ENCODE peak calls at places on chromosomes 2 and 18, in seven cellular contexts. One of them, this sample, is unnamed.

GRCh38 chr2:178418426-178418825 is 32.5 kb downstream of the PRKRA start:
- DNase-seq in PC-9: no peak
- DNase-seq in HCT116: no peak
- DNase-seq in transverse colon: no peak
- DNase-seq in cardiac muscle cell: no peak
- DNase-seq in sigmoid colon: no peak
- DNase-seq in spleen: no peak
- DNase-seq in this sample: no peak

GRCh38 chr2:95231723-95232122 is 24.4 kb downstream of the ZNF892 start:
- DNase-seq in PC-9: peak; percentile 80
- DNase-seq in HCT116: peak; percentile 66
- DNase-seq in transverse colon: peak; percentile 69
- DNase-seq in cardiac muscle cell: peak; percentile 58
- DNase-seq in sigmoid colon: no peak
- DNase-seq in spleen: no peak
- DNase-seq in this sample: no peak

GRCh38 chr2:233116946-233117345 is 56.8 kb downstream of the INPP5D start:
- DNase-seq in PC-9: no peak
- DNase-seq in HCT116: no peak
- DNase-seq in transverse colon: no peak
- DNase-seq in cardiac muscle cell: no peak
- DNase-seq in sigmoid colon: no peak
- DNase-seq in spleen: peak; percentile 79
- DNase-seq in this sample: no peak

GRCh38 chr2:18232731-18233438 is 327.6 kb downstream of the RDH14 start:
- DNase-seq in PC-9: no peak
- DNase-seq in HCT116: no peak
- DNase-seq in transverse colon: no peak
- DNase-seq in cardiac muscle cell: no peak
- DNase-seq in sigmoid colon: no peak
- DNase-seq in spleen: no peak
- DNase-seq in this sample: no peak

GRCh38 chr2:160207804-160208661 is 8.0 kb upstream of the ITGB6 start:
- DNase-seq in PC-9: peak; percentile 89
- DNase-seq in HCT116: peak; percentile 86
- DNase-seq in transverse colon: peak; percentile 88
- DNase-seq in cardiac muscle cell: no peak
- DNase-seq in sigmoid colon: peak; percentile 85
- DNase-seq in spleen: peak; percentile 82
- DNase-seq in this sample: no peak

GRCh38 chr2:208502288-208502687 is 95.7 kb downstream of the PTH2R start:
- DNase-seq in PC-9: no peak
- DNase-seq in HCT116: no peak
- DNase-seq in transverse colon: no peak
- DNase-seq in cardiac muscle cell: no peak
- DNase-seq in sigmoid colon: no peak
- DNase-seq in spleen: no peak
- DNase-seq in this sample: no peak

GRCh38 chr18:4987452-4988405 is 209.3 kb downstream of the AKAIN1 start:
- DNase-seq in PC-9: no peak
- DNase-seq in HCT116: no peak
- DNase-seq in transverse colon: no peak
- DNase-seq in cardiac muscle cell: no peak
- DNase-seq in sigmoid colon: no peak
- DNase-seq in spleen: no peak
- DNase-seq in this sample: no peak

GRCh38 chr2:200356794-200357472 is 50.4 kb downstream of the SPATS2L start:
- DNase-seq in PC-9: no peak
- DNase-seq in HCT116: no peak
- DNase-seq in transverse colon: no peak
- DNase-seq in cardiac muscle cell: no peak
- DNase-seq in sigmoid colon: no peak
- DNase-seq in spleen: no peak
- DNase-seq in this sample: no peak

GRCh38 chr18:69854455-69854854 is 93.2 kb downstream of the CD226 start:
- DNase-seq in PC-9: no peak
- DNase-seq in HCT116: no peak
- DNase-seq in transverse colon: no peak
- DNase-seq in cardiac muscle cell: no peak
- DNase-seq in sigmoid colon: no peak
- DNase-seq in spleen: no peak
- DNase-seq in this sample: no peak

GRCh38 chr2:24819442-24820174 is 26.4 kb downstream of the CENPO start:
- DNase-seq in PC-9: no peak
- DNase-seq in HCT116: no peak
- DNase-seq in transverse colon: no peak
- DNase-seq in cardiac muscle cell: no peak
- DNase-seq in sigmoid colon: peak; percentile 52
- DNase-seq in spleen: peak; percentile 67
- DNase-seq in this sample: no peak

GRCh38 chr2:7014201-7014640 is 97.0 kb downstream of the RNF144A start:
- DNase-seq in PC-9: no peak
- DNase-seq in HCT116: peak; percentile 18
- DNase-seq in transverse colon: peak; percentile 41
- DNase-seq in cardiac muscle cell: peak; percentile 29
- DNase-seq in sigmoid colon: no peak
- DNase-seq in spleen: peak; percentile 67
- DNase-seq in this sample: no peak

GRCh38 chr2:200810252-200810650 is 1.5 kb upstream of the BZW1 start:
- DNase-seq in PC-9: no peak
- DNase-seq in HCT116: no peak
- DNase-seq in transverse colon: no peak
- DNase-seq in cardiac muscle cell: no peak
- DNase-seq in sigmoid colon: no peak
- DNase-seq in spleen: no peak
- DNase-seq in this sample: no peak

GRCh38 chr2:98269274-98269673 is 77.0 kb upstream of the CNGA3 start:
- DNase-seq in PC-9: peak; percentile 21
- DNase-seq in HCT116: peak; percentile 64
- DNase-seq in transverse colon: no peak
- DNase-seq in cardiac muscle cell: peak; percentile 69
- DNase-seq in sigmoid colon: no peak
- DNase-seq in spleen: no peak
- DNase-seq in this sample: no peak

GRCh38 chr2:16091576-16092282 is 151.4 kb downstream of the MYCN start:
- DNase-seq in PC-9: no peak
- DNase-seq in HCT116: no peak
- DNase-seq in transverse colon: no peak
- DNase-seq in cardiac muscle cell: no peak
- DNase-seq in sigmoid colon: no peak
- DNase-seq in spleen: no peak
- DNase-seq in this sample: no peak

GRCh38 chr18:44821924-44822323 is 141.2 kb downstream of the SETBP1 start:
- DNase-seq in PC-9: no peak
- DNase-seq in HCT116: no peak
- DNase-seq in transverse colon: no peak
- DNase-seq in cardiac muscle cell: no peak
- DNase-seq in sigmoid colon: no peak
- DNase-seq in spleen: no peak
- DNase-seq in this sample: no peak

GRCh38 chr2:47218066-47218581 is 63.0 kb upstream of the STPG4 start:
- DNase-seq in PC-9: peak; percentile 73
- DNase-seq in HCT116: no peak
- DNase-seq in transverse colon: peak; percentile 79
- DNase-seq in cardiac muscle cell: no peak
- DNase-seq in sigmoid colon: peak; percentile 90
- DNase-seq in spleen: no peak
- DNase-seq in this sample: no peak

GRCh38 chr18:8139971-8140406 is 469.2 kb upstream of the RAB12 start:
- DNase-seq in PC-9: no peak
- DNase-seq in HCT116: no peak
- DNase-seq in transverse colon: no peak
- DNase-seq in cardiac muscle cell: no peak
- DNase-seq in sigmoid colon: peak; percentile 68
- DNase-seq in spleen: no peak
- DNase-seq in this sample: no peak

GRCh38 chr18:74412106-74412880 is 44.8 kb downstream of the DIPK1C start:
- DNase-seq in PC-9: no peak
- DNase-seq in HCT116: no peak
- DNase-seq in transverse colon: no peak
- DNase-seq in cardiac muscle cell: no peak
- DNase-seq in sigmoid colon: no peak
- DNase-seq in spleen: no peak
- DNase-seq in this sample: no peak

GRCh38 chr2:11592671-11593574 is 59.1 kb downstream of the GREB1 start:
- DNase-seq in PC-9: no peak
- DNase-seq in HCT116: no peak
- DNase-seq in transverse colon: no peak
- DNase-seq in cardiac muscle cell: no peak
- DNase-seq in sigmoid colon: no peak
- DNase-seq in spleen: no peak
- DNase-seq in this sample: no peak

GRCh38 chr18:40058811-40059570 is 1896.0 kb upstream of the PIK3C3 start:
- DNase-seq in PC-9: no peak
- DNase-seq in HCT116: no peak
- DNase-seq in transverse colon: no peak
- DNase-seq in cardiac muscle cell: no peak
- DNase-seq in sigmoid colon: no peak
- DNase-seq in spleen: no peak
- DNase-seq in this sample: no peak

GRCh38 chr2:9422321-9423099 is 818 bp downstream of the ITGB1BP1 start:
- DNase-seq in PC-9: peak; percentile 12
- DNase-seq in HCT116: peak; percentile 18
- DNase-seq in transverse colon: peak; percentile 45
- DNase-seq in cardiac muscle cell: peak; percentile 23
- DNase-seq in sigmoid colon: peak; percentile 72
- DNase-seq in spleen: peak; percentile 85
- DNase-seq in this sample: peak; percentile 30
- TF ChIP-seq CTCF in PC-9: no peak
- TF ChIP-seq CTCF in HCT116: no peak
- TF ChIP-seq CTCF in transverse colon: no peak
- TF ChIP-seq CTCF in cardiac muscle cell: peak; percentile 5
- TF ChIP-seq CTCF in sigmoid colon: no peak
- TF ChIP-seq CTCF in spleen: no peak
- TF ChIP-seq CTCF in this sample: no peak

DNA sequence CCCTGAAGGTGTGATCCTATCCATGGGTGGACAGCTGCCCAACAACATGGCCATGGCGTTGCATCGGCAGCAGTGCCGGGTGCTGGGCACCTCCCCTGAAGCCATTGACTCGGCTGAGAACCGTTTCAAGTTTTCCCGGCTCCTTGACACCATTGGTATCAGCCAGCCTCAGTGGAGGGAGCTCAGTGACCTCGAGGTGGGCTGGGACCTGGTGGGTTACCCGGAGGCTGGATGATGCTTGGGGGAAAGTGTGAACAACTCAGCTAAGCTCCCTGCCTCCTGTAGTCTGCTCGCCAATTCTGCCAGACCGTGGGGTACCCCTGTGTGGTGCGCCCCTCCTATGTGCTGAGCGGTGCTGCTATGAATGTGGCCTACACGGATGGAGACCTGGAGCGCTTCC is 16.2 kb downstream of the CAD start:
- DNase-seq in PC-9: no peak
- DNase-seq in HCT116: no peak
- DNase-seq in transverse colon: no peak
- DNase-seq in cardiac muscle cell: no peak
- DNase-seq in sigmoid colon: peak; percentile 48
- DNase-seq in spleen: no peak
- DNase-seq in this sample: no peak
- H3K36me3 ChIP-seq in PC-9: peaks cover 20% of the 10 kb centered on the region
- H3K36me3 ChIP-seq in HCT116: peaks cover 61% of the 10 kb centered on the region
- H3K36me3 ChIP-seq in transverse colon: no peaks in the 10 kb centered on the region
- H3K36me3 ChIP-seq in cardiac muscle cell: peaks cover 56% of the 10 kb centered on the region
- H3K36me3 ChIP-seq in sigmoid colon: peaks cover 28% of the 10 kb centered on the region
- H3K36me3 ChIP-seq in spleen: peaks cover 99% of the 10 kb centered on the region
- H3K36me3 ChIP-seq in this sample: peaks cover 68% of the 10 kb centered on the region

GRCh38 chr2:31414601-31415241 is at the start of gene XDH:
- DNase-seq in PC-9: peak; percentile 61
- DNase-seq in HCT116: no peak
- DNase-seq in transverse colon: peak; percentile 58
- DNase-seq in cardiac muscle cell: no peak
- DNase-seq in sigmoid colon: no peak
- DNase-seq in spleen: no peak
- DNase-seq in this sample: no peak

GRCh38 chr2:31411771-31412170 is 2.8 kb downstream of the XDH start:
- DNase-seq in PC-9: no peak
- DNase-seq in HCT116: no peak
- DNase-seq in transverse colon: no peak
- DNase-seq in cardiac muscle cell: no peak
- DNase-seq in sigmoid colon: no peak
- DNase-seq in spleen: no peak
- DNase-seq in this sample: no peak

GRCh38 chr2:31415421-31415820 is 879 bp upstream of the XDH start:
- DNase-seq in PC-9: no peak
- DNase-seq in HCT116: no peak
- DNase-seq in transverse colon: no peak
- DNase-seq in cardiac muscle cell: no peak
- DNase-seq in sigmoid colon: no peak
- DNase-seq in spleen: no peak
- DNase-seq in this sample: no peak

GRCh38 chr2:31413025-31413424 is 1.5 kb downstream of the XDH start:
- DNase-seq in PC-9: no peak
- DNase-seq in HCT116: no peak
- DNase-seq in transverse colon: no peak
- DNase-seq in cardiac muscle cell: no peak
- DNase-seq in sigmoid colon: no peak
- DNase-seq in spleen: no peak
- DNase-seq in this sample: no peak

GRCh38 chr2:31413876-31414550 is 529 bp downstream of the XDH start:
- DNase-seq in PC-9: no peak
- DNase-seq in HCT116: no peak
- DNase-seq in transverse colon: no peak
- DNase-seq in cardiac muscle cell: no peak
- DNase-seq in sigmoid colon: no peak
- DNase-seq in spleen: no peak
- DNase-seq in this sample: no peak
- TF ChIP-seq CTCF in PC-9: peak; percentile 73
- TF ChIP-seq CTCF in HCT116: peak; percentile 38
- TF ChIP-seq CTCF in transverse colon: peak; percentile 38
- TF ChIP-seq CTCF in cardiac muscle cell: peak; percentile 6
- TF ChIP-seq CTCF in sigmoid colon: no peak
- TF ChIP-seq CTCF in spleen: no peak
- TF ChIP-seq CTCF in this sample: peak; percentile 12

GRCh38 chr2:128003463-128003862 is 24.4 kb downstream of the SAP130 start:
- DNase-seq in PC-9: no peak
- DNase-seq in HCT116: no peak
- DNase-seq in transverse colon: no peak
- DNase-seq in cardiac muscle cell: no peak
- DNase-seq in sigmoid colon: no peak
- DNase-seq in spleen: no peak
- DNase-seq in this sample: no peak

GRCh38 chr2:128008089-128008672 is 19.7 kb downstream of the SAP130 start:
- DNase-seq in PC-9: no peak
- DNase-seq in HCT116: no peak
- DNase-seq in transverse colon: no peak
- DNase-seq in cardiac muscle cell: no peak
- DNase-seq in sigmoid colon: no peak
- DNase-seq in spleen: no peak
- DNase-seq in this sample: no peak

DNA sequence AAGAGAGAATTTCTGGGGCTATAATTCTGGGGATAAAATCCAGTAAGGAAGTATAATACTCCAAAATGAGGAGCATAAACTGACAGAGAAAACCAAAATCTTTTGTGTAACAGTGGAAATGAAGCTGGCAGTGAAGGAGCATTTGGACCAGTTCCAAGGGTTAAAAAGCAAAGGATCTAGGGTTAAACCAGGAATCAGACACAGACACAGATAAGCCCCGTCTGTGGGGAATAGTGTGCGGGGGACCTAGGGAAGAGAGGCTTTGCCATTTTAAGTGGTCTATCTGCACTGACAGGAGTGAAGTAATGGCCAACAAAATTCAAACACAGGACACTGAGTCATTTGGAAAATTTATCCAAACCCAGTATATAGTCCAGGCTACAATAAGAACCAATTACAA is 23.4 kb downstream of the SAP130 start:
- DNase-seq in PC-9: no peak
- DNase-seq in HCT116: no peak
- DNase-seq in transverse colon: no peak
- DNase-seq in cardiac muscle cell: no peak
- DNase-seq in sigmoid colon: no peak
- DNase-seq in spleen: no peak
- DNase-seq in this sample: no peak
- H3K36me3 ChIP-seq in PC-9: peaks cover 42% of the 10 kb centered on the region
- H3K36me3 ChIP-seq in HCT116: peaks cover 28% of the 10 kb centered on the region
- H3K36me3 ChIP-seq in transverse colon: peaks cover 5% of the 10 kb centered on the region
- H3K36me3 ChIP-seq in cardiac muscle cell: peaks cover 65% of the 10 kb centered on the region
- H3K36me3 ChIP-seq in sigmoid colon: peaks cover 25% of the 10 kb centered on the region
- H3K36me3 ChIP-seq in spleen: peaks cover 99% of the 10 kb centered on the region
- H3K36me3 ChIP-seq in this sample: peaks cover 46% of the 10 kb centered on the region